ENCODE peak calls at places on chromosome 14, in ten cellular contexts. G is prostate gland, S is uterus, K is stomach, Z is sigmoid colon, C is IMR-90, M is upper lobe of left lung, W is Peyer's patch, P is adrenal gland, T is body of pancreas. X is an unnamed sample.

GRCh38 chr14:54211562-54212308 is 185.1 kb upstream of the CDKN3 start:
- DNase-seq in G (no peak), S (no peak), K (no peak), Z (no peak), C (peak; percentile 79), M (no peak), W (no peak), P (no peak), T (no peak), X (no peak)

GRCh38 chr14:56216631-56217379 is 98.6 kb downstream of the PELI2 start:
- DNase-seq in G (no peak), S (peak; percentile 29), K (peak; percentile 66), Z (no peak), C (peak; percentile 28), M (peak; percentile 55), W (no peak), P (peak; percentile 30), T (peak; percentile 35), X (peak; percentile 21)

GRCh38 chr14:90349729-90350128 is 18.0 kb upstream of the NRDE2 start:
- DNase-seq in G (no peak), S (no peak), K (no peak), Z (no peak), C (no peak), M (no peak), W (no peak), P (no peak), T (no peak), X (no peak)

GRCh38 chr14:69263364-69263763 is 3.4 kb downstream of the GALNT16 start:
- DNase-seq in G (no peak), S (peak; percentile 71), K (no peak), Z (peak; percentile 87), C (peak; percentile 93), M (no peak), W (no peak), P (peak; percentile 38), T (peak; percentile 20), X (peak; percentile 84)

GRCh38 chr14:23408307-23408630 is 196 bp upstream of the MYH6 start:
- DNase-seq in G (no peak), S (no peak), K (no peak), Z (no peak), C (no peak), M (no peak), W (no peak), P (no peak), T (no peak), X (no peak)

GRCh38 chr14:57833304-57833703 is 32.6 kb downstream of the SLC35F4 start:
- DNase-seq in G (peak; percentile 53), S (peak; percentile 37), K (no peak), Z (no peak), C (peak; percentile 88), M (no peak), W (no peak), P (peak; percentile 81), T (peak; percentile 14), X (peak; percentile 10)

GRCh38 chr14:54570651-54571415 is 3.9 kb downstream of the SAMD4A start:
- DNase-seq in G (no peak), S (no peak), K (no peak), Z (no peak), C (peak; percentile 95), M (no peak), W (no peak), P (no peak), T (no peak), X (no peak)

GRCh38 chr14:35047961-35048513 is 2.0 kb downstream of the FAM177A1 start:
- DNase-seq in G (no peak), S (no peak), K (no peak), Z (no peak), C (no peak), M (no peak), W (no peak), P (no peak), T (no peak), X (no peak)

GRCh38 chr14:96275182-96276112 is 19.4 kb downstream of the BDKRB1 start:
- DNase-seq in G (peak; percentile 53), S (peak; percentile 72), K (peak; percentile 75), Z (peak; percentile 87), C (peak; percentile 90), M (peak; percentile 63), W (peak; percentile 83), P (peak; percentile 72), T (peak; percentile 85), X (peak; percentile 20)

GRCh38 chr14:68506645-68507405 is 286.0 kb downstream of the ZFP36L1 start:
- DNase-seq in G (peak; percentile 74), S (no peak), K (peak; percentile 57), Z (no peak), C (no peak), M (peak; percentile 65), W (no peak), P (no peak), T (no peak), X (no peak)

GRCh38 chr14:59020382-59020781 is 168.1 kb upstream of the DAAM1 start:
- DNase-seq in G (no peak), S (no peak), K (no peak), Z (no peak), C (peak; percentile 46), M (no peak), W (no peak), P (no peak), T (no peak), X (no peak)

GRCh38 chr14:36429692-36430091 is 90.3 kb downstream of the NKX2-1 start:
- DNase-seq in G (no peak), S (no peak), K (no peak), Z (no peak), C (no peak), M (no peak), W (no peak), P (no peak), T (no peak), X (no peak)

DNA sequence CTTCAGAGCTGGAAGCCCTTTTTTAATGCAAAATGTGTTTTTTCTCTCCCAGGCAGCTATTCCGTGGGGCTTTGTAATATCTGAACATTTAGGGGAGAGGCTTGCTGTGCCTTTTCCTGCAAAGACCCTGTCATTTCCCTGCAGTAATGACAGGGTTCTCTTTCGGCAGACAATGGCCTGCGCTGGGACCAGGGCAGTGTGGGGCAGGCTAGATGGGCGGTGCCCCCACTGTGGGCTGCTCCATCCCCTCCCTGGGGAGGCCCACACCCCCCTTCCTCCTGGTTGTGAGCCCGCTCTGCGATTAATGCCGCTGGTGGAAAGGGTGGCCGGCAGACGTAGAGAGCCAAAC is 31.4 kb downstream of the KIF26A start:
- DNase-seq in G (no peak), S (no peak), K (no peak), Z (no peak), C (no peak), M (no peak), W (no peak), P (no peak), T (no peak), X (no peak)
- H3K36me3 ChIP-seq in G (no peaks in the 10 kb centered on the region), S (no peaks in the 10 kb centered on the region), K (no peaks in the 10 kb centered on the region), Z (no peaks in the 10 kb centered on the region), C (no peaks in the 10 kb centered on the region), M (no peaks in the 10 kb centered on the region), W (no peaks in the 10 kb centered on the region), P (no peaks in the 10 kb centered on the region), T (no peaks in the 10 kb centered on the region), X (no peaks in the 10 kb centered on the region)

GRCh38 chr14:65872536-65872935 is 460.0 kb downstream of the FUT8 start:
- DNase-seq in G (no peak), S (no peak), K (no peak), Z (no peak), C (no peak), M (no peak), W (no peak), P (no peak), T (no peak), X (no peak)
- TF ChIP-seq POLR2A in G (no peak), S (no peak), K (no peak), Z (no peak), C (no peak), M (no peak), W (no peak), P (no peak), T (no peak), X (no peak)

GRCh38 chr14:64577211-64577610 is 27.4 kb downstream of the PPP1R36 start:
- DNase-seq in G (no peak), S (no peak), K (no peak), Z (no peak), C (no peak), M (no peak), W (no peak), P (no peak), T (no peak), X (no peak)

GRCh38 chr14:64584185-64584584 is 34.4 kb downstream of the PPP1R36 start:
- DNase-seq in G (no peak), S (no peak), K (no peak), Z (no peak), C (no peak), M (no peak), W (no peak), P (no peak), T (no peak), X (peak; percentile 67)

GRCh38 chr14:64581363-64581762 is 31.6 kb downstream of the PPP1R36 start:
- DNase-seq in G (no peak), S (no peak), K (no peak), Z (no peak), C (no peak), M (no peak), W (no peak), P (no peak), T (no peak), X (no peak)

GRCh38 chr14:64581817-64582216 is 32.1 kb downstream of the PPP1R36 start:
- DNase-seq in G (no peak), S (no peak), K (no peak), Z (no peak), C (no peak), M (no peak), W (no peak), P (no peak), T (no peak), X (no peak)

DNA sequence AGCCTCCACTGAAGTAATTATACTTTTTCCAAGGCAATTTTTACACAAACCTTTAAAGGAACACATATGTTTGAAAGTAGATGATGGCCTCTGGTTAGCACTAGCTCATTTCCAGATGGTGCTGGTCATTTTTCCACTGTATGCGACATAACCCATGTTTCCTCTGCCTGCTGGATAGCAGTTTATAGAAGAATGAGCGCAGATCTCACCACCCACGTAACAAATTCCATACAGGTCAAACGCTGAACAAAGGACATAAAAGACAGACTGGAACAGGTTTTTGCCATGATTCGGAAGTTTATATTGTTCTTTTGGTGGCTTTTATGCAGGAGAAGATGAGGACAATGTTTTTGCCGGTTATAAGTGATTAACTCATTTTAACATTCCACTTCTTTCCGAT is 30.7 kb downstream of the PPP1R36 start:
- DNase-seq in G (no peak), S (no peak), K (no peak), Z (no peak), C (peak; percentile 45), M (no peak), W (no peak), P (no peak), T (no peak), X (no peak)
- H3K27ac ChIP-seq in G (no peak overlapping the region), S (no peak overlapping the region), K (no peak overlapping the region), Z (peak overlapping the region; percentile 36), C (no peak overlapping the region), M (no peak overlapping the region), W (no peak overlapping the region), P (no peak overlapping the region), T (no peak overlapping the region), X (peak overlapping the region; percentile 53)

GRCh38 chr14:80956105-80956504 is 684 bp downstream of the TSHR start:
- DNase-seq in G (no peak), S (no peak), K (no peak), Z (no peak), C (no peak), M (no peak), W (no peak), P (no peak), T (no peak), X (no peak)
- H3K36me3 ChIP-seq in G (no peaks in the 10 kb centered on the region), S (no peaks in the 10 kb centered on the region), K (no peaks in the 10 kb centered on the region), Z (no peaks in the 10 kb centered on the region), C (no peaks in the 10 kb centered on the region), M (no peaks in the 10 kb centered on the region), W (no peaks in the 10 kb centered on the region), P (no peaks in the 10 kb centered on the region), T (no peaks in the 10 kb centered on the region), X (no peaks in the 10 kb centered on the region)

GRCh38 chr14:60204843-60205774 is 39.9 kb upstream of the DHRS7 start:
- DNase-seq in G (no peak), S (no peak), K (no peak), Z (no peak), C (no peak), M (no peak), W (no peak), P (no peak), T (no peak), X (no peak)
- TF ChIP-seq POLR2A in G (no peak), S (no peak), K (no peak), Z (no peak), C (no peak), M (no peak), W (no peak), P (no peak), T (no peak), X (no peak)

X was measured in gastrocnemius medialis.